ENCODE peak calls at places on chromosome 9, in six cellular contexts. H, Y, V, J, T and P are unnamed samples.

GRCh38 chr9:136567651-136568287 is 21.9 kb upstream of the NOTCH1 start:
- DNase-seq in H (peak; percentile 71), Y (no peak), V (peak; percentile 90), J (peak; percentile 77), T (no peak), P (no peak)

GRCh38 chr9:106708147-106708838 is 154.7 kb upstream of the ZNF462 start:
- DNase-seq in H (peak; percentile 62), Y (no peak), V (no peak), J (no peak), T (no peak), P (no peak)

GRCh38 chr9:120398286-120398685 is 181.7 kb downstream of the CDK5RAP2 start:
- DNase-seq in H (no peak), Y (no peak), V (no peak), J (no peak), T (no peak), P (no peak)

GRCh38 chr9:94928271-94928670 is 201.8 kb downstream of the AOPEP start:
- DNase-seq in H (no peak), Y (no peak), V (no peak), J (no peak), T (no peak), P (no peak)

GRCh38 chr9:114382951-114383865 is 4.6 kb downstream of the AKNA start:
- DNase-seq in H (peak; percentile 85), Y (no peak), V (peak; percentile 43), J (peak; percentile 68), T (peak; percentile 77), P (no peak)

GRCh38 chr9:32587901-32588300 is 14.9 kb upstream of the NDUFB6 start:
- DNase-seq in H (peak; percentile 38), Y (no peak), V (peak; percentile 22), J (no peak), T (no peak), P (no peak)

GRCh38 chr9:26462213-26462612 is 430.4 kb downstream of the CAAP1 start:
- DNase-seq in H (no peak), Y (no peak), V (no peak), J (no peak), T (no peak), P (peak; percentile 41)

GRCh38 chr9:95605826-95606555 is 89.2 kb upstream of the PTCH1 start:
- DNase-seq in H (no peak), Y (no peak), V (no peak), J (no peak), T (no peak), P (no peak)

GRCh38 chr9:93699650-93700049 is 123.3 kb downstream of the PHF2 start:
- DNase-seq in H (no peak), Y (no peak), V (no peak), J (no peak), T (no peak), P (no peak)

GRCh38 chr9:68560131-68560844 is 19.6 kb upstream of the TMEM252 start:
- DNase-seq in H (peak; percentile 70), Y (no peak), V (peak; percentile 14), J (peak; percentile 86), T (peak; percentile 5), P (peak; percentile 72)

GRCh38 chr9:98974994-98975712 is 31.4 kb downstream of the COL15A1 start:
- DNase-seq in H (peak; percentile 68), Y (no peak), V (peak; percentile 89), J (peak; percentile 91), T (peak; percentile 49), P (peak; percentile 94)

GRCh38 chr9:133572821-133573361 is 36.3 kb downstream of the FAM163B start:
- DNase-seq in H (no peak), Y (no peak), V (peak; percentile 28), J (no peak), T (no peak), P (no peak)

GRCh38 chr9:91734371-91734981 is 215.6 kb downstream of the ROR2 start:
- DNase-seq in H (peak; percentile 68), Y (no peak), V (peak; percentile 88), J (peak; percentile 72), T (peak; percentile 13), P (peak; percentile 88)

GRCh38 chr9:126523621-126524111 is 90.1 kb upstream of the LMX1B start:
- DNase-seq in H (peak; percentile 1), Y (no peak), V (no peak), J (no peak), T (peak; percentile 18), P (no peak)

GRCh38 chr9:16150938-16151650 is 598.3 kb downstream of the CCDC171 start:
- DNase-seq in H (no peak), Y (no peak), V (no peak), J (no peak), T (no peak), P (no peak)

GRCh38 chr9:87513171-87513570 is 15.5 kb downstream of the DAPK1 start:
- DNase-seq in H (peak; percentile 10), Y (no peak), V (no peak), J (no peak), T (no peak), P (no peak)

GRCh38 chr9:99172129-99173091 is 49.3 kb downstream of the ALG2 start:
- DNase-seq in H (no peak), Y (no peak), V (no peak), J (no peak), T (no peak), P (no peak)

GRCh38 chr9:16217933-16218830 is 652.3 kb downstream of the BNC2 start:
- DNase-seq in H (peak; percentile 61), Y (no peak), V (peak; percentile 38), J (no peak), T (no peak), P (no peak)

GRCh38 chr9:138010274-138010800 is 132.8 kb downstream of the CACNA1B start:
- DNase-seq in H (no peak), Y (no peak), V (no peak), J (no peak), T (no peak), P (no peak)

GRCh38 chr9:114696814-114697544 is 15.0 kb upstream of the TEX48 start:
- DNase-seq in H (peak; percentile 53), Y (no peak), V (peak; percentile 34), J (no peak), T (no peak), P (no peak)

GRCh38 chr9:135794057-135794335 is 92.0 kb downstream of the KCNT1 start:
- DNase-seq in H (no peak), Y (no peak), V (no peak), J (no peak), T (no peak), P (peak; percentile 33)

GRCh38 chr9:95808001-95808400 is 67.5 kb upstream of the ERCC6L2 start:
- DNase-seq in H (no peak), Y (no peak), V (no peak), J (no peak), T (no peak), P (no peak)

GRCh38 chr9:135156525-135157510 is 69.3 kb downstream of the OLFM1 start:
- DNase-seq in H (peak; percentile 42), Y (no peak), V (peak; percentile 82), J (peak; percentile 92), T (no peak), P (peak; percentile 97)

GRCh38 chr9:133671371-133671770 is 35.2 kb downstream of the DBH start:
- DNase-seq in H (no peak), Y (no peak), V (no peak), J (no peak), T (no peak), P (no peak)

GRCh38 chr9:99056876-99057664 is 47.8 kb upstream of the TGFBR1 start:
- DNase-seq in H (peak; percentile 84), Y (no peak), V (peak; percentile 63), J (no peak), T (no peak), P (no peak)

GRCh38 chr9:136079916-136080246 is 15.2 kb downstream of the NACC2 start:
- DNase-seq in H (no peak), Y (no peak), V (no peak), J (peak; percentile 23), T (no peak), P (no peak)

GRCh38 chr9:137631608-137632431 is 13.0 kb downstream of the EHMT1 start:
- DNase-seq in H (no peak), Y (no peak), V (no peak), J (no peak), T (no peak), P (no peak)

GRCh38 chr9:21434202-21435014 is 5.8 kb upstream of the IFNA1 start:
- DNase-seq in H (peak; percentile 81), Y (peak; percentile 44), V (peak; percentile 43), J (no peak), T (no peak), P (peak; percentile 22)

GRCh38 chr9:91465420-91465819 is 41.8 kb upstream of the NFIL3 start:
- DNase-seq in H (peak; percentile 74), Y (no peak), V (no peak), J (no peak), T (no peak), P (no peak)

GRCh38 chr9:38017149-38017884 is 51.7 kb downstream of the SHB start:
- DNase-seq in H (no peak), Y (no peak), V (peak; percentile 73), J (peak; percentile 96), T (no peak), P (peak; percentile 79)

GRCh38 chr9:133255371-133255940 is 19.5 kb downstream of the ABO start:
- DNase-seq in H (no peak), Y (no peak), V (no peak), J (no peak), T (no peak), P (no peak)

GRCh38 chr9:129988607-129989361 is 54.2 kb downstream of the FNBP1 start:
- DNase-seq in H (no peak), Y (no peak), V (no peak), J (no peak), T (no peak), P (no peak)

GRCh38 chr9:134173127-134174072 is 9.0 kb upstream of the RNU6ATAC start:
- DNase-seq in H (no peak), Y (no peak), V (no peak), J (no peak), T (no peak), P (no peak)

GRCh38 chr9:124202447-124202971 is 55.2 kb upstream of the NEK6 start:
- DNase-seq in H (no peak), Y (no peak), V (no peak), J (no peak), T (peak; percentile 4), P (no peak)

GRCh38 chr9:30676642-30677041 is 1707.8 kb upstream of the ACO1 start:
- DNase-seq in H (no peak), Y (no peak), V (no peak), J (no peak), T (no peak), P (no peak)

GRCh38 chr9:126705311-126705766 is 91.6 kb downstream of the LMX1B start:
- DNase-seq in H (peak; percentile 54), Y (no peak), V (peak; percentile 88), J (peak; percentile 87), T (peak; percentile 68), P (peak; percentile 93)